ENCODE peak calls at places on chromosomes 11 and 22, in ten cellular contexts. S is endodermal cell; B is WTC11; N is testis; O is cardiac muscle cell; C is cardiac fibroblast; Z is tibial nerve; H is CD8-positive, alpha-beta T cell; Y is lower lobe of right lung; X is AG04450. T is an unnamed sample.

GRCh38 chr11:2189938-2190669 is 18.5 kb upstream of the TH start:
- DNase-seq in S (no peak), B (no peak), N (no peak), O (no peak), C (no peak), Z (no peak), H (no peak), Y (no peak), X (no peak), T (no peak)

GRCh38 chr11:28026634-28027290 is 81.2 kb downstream of the KIF18A start:
- DNase-seq in S (no peak), B (no peak), N (no peak), O (no peak), C (no peak), Z (no peak), H (no peak), Y (no peak), X (no peak), T (no peak)

GRCh38 chr11:57321388-57321995 is 3.3 kb downstream of the TNKS1BP1 start:
- DNase-seq in S (no peak), B (no peak), N (no peak), O (no peak), C (no peak), Z (no peak), H (no peak), Y (no peak), X (no peak), T (no peak)

GRCh38 chr11:31818874-31819331 is 7.8 kb upstream of the PAX6 start:
- DNase-seq in S (peak; percentile 70), B (peak; percentile 55), N (no peak), O (no peak), C (no peak), Z (no peak), H (no peak), Y (no peak), X (no peak), T (no peak)

GRCh38 chr22:49788492-49788891 is 39.2 kb downstream of the BRD1 start:
- DNase-seq in S (no peak), B (no peak), N (peak; percentile 58), O (peak; percentile 29), C (peak; percentile 43), Z (peak; percentile 54), H (no peak), Y (peak; percentile 78), X (no peak), T (no peak)

GRCh38 chr22:44354288-44354687 is 41.5 kb upstream of the SHISAL1 start:
- DNase-seq in S (peak; percentile 32), B (no peak), N (no peak), O (no peak), C (no peak), Z (no peak), H (no peak), Y (peak; percentile 9), X (no peak), T (no peak)

GRCh38 chr11:77019976-77020591 is 14.1 kb upstream of the B3GNT6 start:
- DNase-seq in S (no peak), B (no peak), N (no peak), O (peak; percentile 32), C (peak; percentile 43), Z (no peak), H (no peak), Y (no peak), X (no peak), T (no peak)

GRCh38 chr11:103988595-103988969 is 47.9 kb upstream of the DDI1 start:
- DNase-seq in S (no peak), B (no peak), N (no peak), O (peak; percentile 44), C (peak; percentile 33), Z (no peak), H (no peak), Y (no peak), X (peak; percentile 50), T (no peak)

GRCh38 chr11:128345316-128345715 is 242.0 kb downstream of the ETS1 start:
- DNase-seq in S (no peak), B (no peak), N (no peak), O (no peak), C (no peak), Z (no peak), H (no peak), Y (no peak), X (no peak), T (no peak)
- TF ChIP-seq CTCF in S (no peak), B (no peak), N (no peak), O (no peak), C (no peak), Z (no peak), H (no peak), Y (no peak), X (no peak), T (no peak)

GRCh38 chr11:75398906-75399305 is 412 bp upstream of the RPS3 start:
- DNase-seq in S (no peak), B (no peak), N (no peak), O (no peak), C (no peak), Z (no peak), H (no peak), Y (no peak), X (no peak), T (no peak)

GRCh38 chr11:75400110-75400865 is 970 bp downstream of the RPS3 start:
- DNase-seq in S (peak; percentile 52), B (no peak), N (no peak), O (peak; percentile 19), C (peak; percentile 41), Z (no peak), H (no peak), Y (no peak), X (no peak), T (no peak)

GRCh38 chr11:75403037-75403436 is 3.7 kb downstream of the RPS3 start:
- DNase-seq in S (no peak), B (no peak), N (no peak), O (no peak), C (no peak), Z (no peak), H (no peak), Y (no peak), X (no peak), T (no peak)

GRCh38 chr11:75402002-75402773 is 2.9 kb downstream of the RPS3 start:
- DNase-seq in S (no peak), B (no peak), N (no peak), O (no peak), C (no peak), Z (no peak), H (no peak), Y (no peak), X (no peak), T (no peak)

GRCh38 chr11:75399344-75400109 is at the start of gene RPS3:
- DNase-seq in S (peak; percentile 95), B (peak; percentile 88), N (peak; percentile 98), O (peak; percentile 94), C (peak; percentile 92), Z (peak; percentile 91), H (peak; percentile 88), Y (peak; percentile 96), X (peak; percentile 79), T (peak; percentile 89)
- TF ChIP-seq CTCF in S (peak; percentile 52), B (no peak), N (peak; percentile 19), O (no peak), C (no peak), Z (peak; percentile 59), H (no peak), Y (no peak), X (no peak), T (no peak)

GRCh38 chr11:127193916-127194315 is 193.3 kb upstream of the KIRREL3 start:
- DNase-seq in S (peak; percentile 54), B (no peak), N (no peak), O (no peak), C (no peak), Z (no peak), H (no peak), Y (no peak), X (no peak), T (no peak)

GRCh38 chr11:127202105-127202504 is 201.5 kb upstream of the KIRREL3 start:
- DNase-seq in S (no peak), B (no peak), N (no peak), O (no peak), C (no peak), Z (no peak), H (no peak), Y (no peak), X (no peak), T (no peak)

GRCh38 chr11:127195791-127196190 is 195.2 kb upstream of the KIRREL3 start:
- DNase-seq in S (no peak), B (no peak), N (no peak), O (no peak), C (no peak), Z (no peak), H (no peak), Y (no peak), X (no peak), T (no peak)

GRCh38 chr11:127199306-127199801 is 198.8 kb upstream of the KIRREL3 start:
- DNase-seq in S (no peak), B (no peak), N (no peak), O (no peak), C (no peak), Z (no peak), H (no peak), Y (no peak), X (no peak), T (no peak)
- TF ChIP-seq CTCF in S (no peak), B (no peak), N (no peak), O (no peak), C (no peak), Z (no peak), H (no peak), Y (no peak), X (no peak), T (no peak)

DNA sequence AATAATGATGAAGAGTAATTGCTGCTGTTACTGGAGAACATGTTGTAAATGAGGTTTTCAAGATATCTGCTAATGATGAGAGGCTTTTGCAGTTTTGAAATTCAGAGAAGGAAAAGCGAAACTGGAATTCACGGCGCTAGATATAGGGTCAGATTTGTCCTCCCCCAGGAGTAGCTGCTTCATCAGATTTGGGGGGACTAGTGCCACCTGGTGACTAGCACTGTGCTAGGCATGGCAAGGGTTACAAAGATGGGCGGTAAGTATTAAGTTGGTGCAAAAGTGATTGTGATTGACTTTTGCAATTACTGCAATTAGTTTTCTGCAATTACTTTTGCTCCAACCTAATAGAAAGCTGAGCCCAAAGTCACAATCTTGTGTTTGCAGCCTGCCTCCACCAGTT is 879.9 kb upstream of the TENM4 start:
- DNase-seq in S (peak; percentile 47), B (peak; percentile 33), N (no peak), O (no peak), C (no peak), Z (no peak), H (no peak), Y (no peak), X (no peak), T (no peak)
- TF ChIP-seq CTCF in S (peak; percentile 60), B (peak; percentile 42), N (no peak), O (no peak), C (no peak), Z (no peak), H (no peak), Y (no peak), X (peak; percentile 33), T (no peak)